ENCODE peak calls at places on chromosome 14, in seven cellular contexts. L, B, M, K, Z, W and X are unnamed samples.

GRCh38 chr14:47194051-47194450 is 481.4 kb downstream of the MDGA2 start:
- DNase-seq in L (no peak), B (no peak), M (peak; percentile 28), K (peak; percentile 2), Z (no peak), W (no peak), X (no peak)

GRCh38 chr14:88695873-88696272 is 96.9 kb downstream of the EML5 start:
- DNase-seq in L (peak; percentile 1), B (no peak), M (no peak), K (no peak), Z (no peak), W (no peak), X (no peak)

GRCh38 chr14:59281613-59282012 is 93.1 kb downstream of the DAAM1 start:
- DNase-seq in L (peak; percentile 32), B (no peak), M (no peak), K (peak; percentile 73), Z (no peak), W (no peak), X (no peak)

GRCh38 chr14:87960013-87960787 is 32.8 kb downstream of the GALC start:
- DNase-seq in L (no peak), B (peak; percentile 32), M (no peak), K (no peak), Z (no peak), W (no peak), X (no peak)

GRCh38 chr14:77212933-77213656 is 31.5 kb downstream of the TMEM63C start:
- DNase-seq in L (no peak), B (peak; percentile 44), M (no peak), K (peak; percentile 15), Z (no peak), W (peak; percentile 64), X (peak; percentile 68)

GRCh38 chr14:54600685-54601084 is 33.8 kb downstream of the SAMD4A start:
- DNase-seq in L (no peak), B (no peak), M (peak; percentile 81), K (peak; percentile 58), Z (no peak), W (no peak), X (no peak)

GRCh38 chr14:34199585-34199984 is 248.7 kb upstream of the EGLN3 start:
- DNase-seq in L (no peak), B (no peak), M (peak; percentile 96), K (peak; percentile 2), Z (no peak), W (no peak), X (peak; percentile 70)

GRCh38 chr14:45038256-45038655 is 45.7 kb upstream of the PRPF39 start:
- DNase-seq in L (no peak), B (no peak), M (no peak), K (no peak), Z (no peak), W (no peak), X (no peak)

GRCh38 chr14:61559641-61560201 is 135.6 kb upstream of the HIF1A start:
- DNase-seq in L (no peak), B (no peak), M (no peak), K (no peak), Z (no peak), W (no peak), X (no peak)

GRCh38 chr14:29548948-29549370 is 378.7 kb downstream of the PRKD1 start:
- DNase-seq in L (peak; percentile 66), B (no peak), M (peak; percentile 55), K (peak; percentile 84), Z (no peak), W (peak; percentile 32), X (no peak)

GRCh38 chr14:95260537-95261440 is 58.9 kb downstream of the CLMN start:
- DNase-seq in L (peak; percentile 62), B (no peak), M (peak; percentile 87), K (peak; percentile 42), Z (no peak), W (no peak), X (peak; percentile 67)

GRCh38 chr14:24941719-24942118 is 108.2 kb downstream of the STXBP6 start:
- DNase-seq in L (no peak), B (no peak), M (no peak), K (no peak), Z (no peak), W (no peak), X (no peak)

GRCh38 chr14:88233915-88234314 is 89.2 kb downstream of the KCNK10 start:
- DNase-seq in L (no peak), B (no peak), M (no peak), K (peak; percentile 5), Z (no peak), W (no peak), X (no peak)

GRCh38 chr14:59510001-59510400 is 25.7 kb downstream of the JKAMP start:
- DNase-seq in L (no peak), B (no peak), M (no peak), K (no peak), Z (no peak), W (no peak), X (no peak)

GRCh38 chr14:104288272-104288671 is 149.9 kb downstream of the KIF26A start:
- DNase-seq in L (no peak), B (no peak), M (no peak), K (no peak), Z (no peak), W (no peak), X (peak; percentile 37)

GRCh38 chr14:104514156-104514848 is 65.3 kb upstream of the C14orf180 start:
- DNase-seq in L (no peak), B (no peak), M (no peak), K (no peak), Z (no peak), W (no peak), X (no peak)

GRCh38 chr14:99407416-99407815 is 73.2 kb downstream of the SETD3 start:
- DNase-seq in L (no peak), B (no peak), M (no peak), K (no peak), Z (no peak), W (no peak), X (no peak)

GRCh38 chr14:51396222-51396815 is 156.3 kb downstream of the TMX1 start:
- DNase-seq in L (peak; percentile 89), B (no peak), M (peak; percentile 91), K (peak; percentile 89), Z (no peak), W (no peak), X (no peak)

GRCh38 chr14:69660344-69661193 is 49.2 kb downstream of the SUSD6 start:
- DNase-seq in L (no peak), B (peak; percentile 42), M (no peak), K (no peak), Z (no peak), W (no peak), X (no peak)

GRCh38 chr14:94042433-94043091 is 16.4 kb downstream of the OTUB2 start:
- DNase-seq in L (no peak), B (no peak), M (no peak), K (no peak), Z (no peak), W (no peak), X (no peak)

GRCh38 chr14:57371013-57371412 is 19.4 kb upstream of the NAA30 start:
- DNase-seq in L (no peak), B (no peak), M (no peak), K (no peak), Z (no peak), W (no peak), X (no peak)

GRCh38 chr14:30385925-30386324 is 173.0 kb upstream of the G2E3 start:
- DNase-seq in L (no peak), B (no peak), M (no peak), K (no peak), Z (no peak), W (no peak), X (no peak)

GRCh38 chr14:66043921-66044320 is 442.2 kb upstream of the CCDC196 start:
- DNase-seq in L (no peak), B (no peak), M (peak; percentile 9), K (peak; percentile 31), Z (no peak), W (no peak), X (no peak)

GRCh38 chr14:35387713-35388579 is 16.6 kb downstream of the NFKBIA start:
- DNase-seq in L (no peak), B (no peak), M (no peak), K (no peak), Z (no peak), W (no peak), X (no peak)

GRCh38 chr14:101072945-101073597 is 169.5 kb upstream of the RTL1 start:
- DNase-seq in L (peak; percentile 75), B (peak; percentile 17), M (peak; percentile 93), K (peak; percentile 92), Z (peak; percentile 25), W (peak; percentile 95), X (peak; percentile 41)